ENCODE peak calls at places on chromosomes 6 and 20, in five cellular contexts. R, B, Q, Y and W are unnamed samples.

GRCh38 chr6:39296745-39297640 is 17.2 kb downstream of the KCNK17 start:
- DNase-seq in R (no peak), B (no peak), Q (no peak), Y (no peak), W (no peak)

GRCh38 chr6:113856571-113857564 is at the start of gene MARCKS:
- DNase-seq in R (peak), B (peak), Q (no peak), Y (peak), W (peak)

GRCh38 chr6:4402477-4402976 is 267.2 kb upstream of the ECI2 start:
- DNase-seq in R (peak), B (no peak), Q (no peak), Y (no peak), W (no peak)

GRCh38 chr6:69231983-69232382 is 564.8 kb downstream of the LMBRD1 start:
- DNase-seq in R (no peak), B (no peak), Q (no peak), Y (no peak), W (no peak)

GRCh38 chr6:14804444-14805210 is 441.2 kb upstream of the JARID2 start:
- DNase-seq in R (peak), B (no peak), Q (no peak), Y (no peak), W (no peak)

GRCh38 chr6:44105146-44105545 is 22.1 kb downstream of the MRPL14 start:
- DNase-seq in R (no peak), B (no peak), Q (no peak), Y (no peak), W (no peak)

GRCh38 chr20:17895641-17896246 is 72.8 kb downstream of the SNX5 start:
- DNase-seq in R (no peak), B (peak), Q (peak), Y (peak), W (no peak)

GRCh38 chr6:118509009-118509617 is 39.0 kb upstream of the PLN start:
- DNase-seq in R (peak), B (no peak), Q (no peak), Y (peak), W (peak)

DNA sequence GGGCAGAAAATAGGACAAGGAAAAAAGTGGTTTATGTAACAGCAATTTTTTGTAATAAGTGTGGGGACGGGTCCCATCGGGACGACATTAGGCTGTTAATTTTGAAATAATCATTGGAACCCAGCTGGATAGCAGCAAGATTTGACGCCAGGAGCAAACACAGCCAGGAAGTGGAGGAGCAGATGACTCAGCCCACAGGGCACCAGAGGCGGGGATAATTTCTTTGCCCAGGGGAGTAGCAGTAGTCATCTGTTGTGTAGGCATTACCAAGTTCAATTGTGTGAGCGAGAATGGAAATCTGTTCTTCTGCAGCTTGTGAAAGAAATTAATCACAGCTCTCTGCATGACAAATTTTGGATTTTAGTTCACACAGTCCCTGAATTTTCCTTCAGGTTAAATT is 22.6 kb upstream of the RIN2 start:
- DNase-seq in R (peak), B (no peak), Q (peak), Y (no peak), W (peak)
- TF ChIP-seq ZNF274 in R (no peak), B (no peak), Q (no peak), Y (no peak), W (no peak)

GRCh38 chr20:13875265-13875811 is 90.5 kb downstream of the NDUFAF5 start:
- DNase-seq in R (no peak), B (no peak), Q (no peak), Y (no peak), W (no peak)
- TF ChIP-seq YY1 in R (no peak), B (no peak), Q (no peak), Y (no peak), W (no peak)

GRCh38 chr20:40965671-40966070 is 63.0 kb upstream of the TOP1 start:
- DNase-seq in R (no peak), B (no peak), Q (no peak), Y (no peak), W (no peak)

GRCh38 chr20:40963505-40963845 is 65.1 kb upstream of the TOP1 start:
- DNase-seq in R (no peak), B (no peak), Q (no peak), Y (no peak), W (no peak)

GRCh38 chr20:40962733-40963504 is 65.7 kb upstream of the TOP1 start:
- DNase-seq in R (peak), B (peak), Q (no peak), Y (peak), W (peak)

GRCh38 chr20:40966516-40967185 is 62.0 kb upstream of the TOP1 start:
- DNase-seq in R (no peak), B (peak), Q (no peak), Y (no peak), W (no peak)

DNA sequence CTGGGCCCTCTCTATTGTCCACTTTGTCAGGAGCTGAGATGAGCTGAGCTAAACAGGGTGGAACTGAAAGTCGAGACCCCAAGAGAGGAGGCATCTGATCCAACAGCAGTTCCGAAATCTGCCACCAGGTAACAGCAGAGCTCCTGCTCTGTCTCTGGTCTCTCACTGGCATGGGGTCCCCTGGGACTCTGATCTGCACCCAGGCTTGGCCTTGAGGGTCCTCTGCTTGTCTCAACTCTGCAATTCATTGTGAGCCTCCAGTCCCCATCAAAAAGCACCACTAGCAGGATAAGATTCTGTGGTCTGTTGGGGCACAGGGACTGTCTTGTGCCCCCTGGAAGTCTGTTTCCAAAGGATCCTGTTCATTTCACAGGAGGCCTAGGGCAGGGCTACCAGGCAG is 62.5 kb upstream of the TOP1 start:
- DNase-seq in R (peak), B (peak), Q (no peak), Y (no peak), W (no peak)
- H2AFZ ChIP-seq in R (no peak), B (peak), Q (no peak), Y (no peak), W (no peak)

DNA sequence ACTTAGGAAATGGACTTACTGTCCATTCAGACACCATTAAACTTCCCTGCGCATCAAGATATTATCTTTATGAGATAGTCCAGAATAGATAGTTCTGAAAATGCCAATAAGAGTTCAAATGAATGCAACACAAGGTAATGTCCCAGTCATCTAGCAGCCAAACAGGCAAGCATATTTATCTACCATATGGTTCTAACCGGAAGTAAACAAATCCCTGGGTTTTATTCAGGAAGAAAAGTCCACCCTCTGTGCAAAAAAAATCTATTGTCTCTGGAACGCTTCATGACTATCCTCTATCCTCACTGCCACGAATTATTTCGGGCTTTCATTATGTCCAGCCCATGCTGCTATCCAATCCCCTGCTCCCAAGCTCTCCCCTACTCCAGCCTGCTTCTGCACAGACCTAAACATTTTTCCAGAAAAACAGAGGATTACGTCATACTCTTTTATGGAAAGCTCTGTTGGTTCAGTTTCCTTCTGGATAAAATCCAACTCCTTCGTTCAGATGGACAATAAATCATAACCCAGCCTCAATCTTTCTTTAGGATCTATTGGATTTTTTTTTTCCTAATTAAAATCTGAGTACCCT is 11.4 kb downstream of the PPIL6 start:
- DNase-seq in R (no peak), B (no peak), Q (no peak), Y (no peak), W (no peak)
- TF ChIP-seq ZNF274 in R (no peak), B (no peak), Q (no peak), Y (no peak), W (no peak)

GRCh38 chr20:53578492-53579222 is 15.0 kb downstream of the ZNF217 start:
- DNase-seq in R (peak), B (no peak), Q (peak), Y (peak), W (peak)
- TF ChIP-seq YY1 in R (no peak), B (no peak), Q (peak), Y (no peak), W (no peak)

GRCh38 chr6:111997863-111998191 is 56.1 kb upstream of the CCN6 start:
- DNase-seq in R (no peak), B (no peak), Q (no peak), Y (no peak), W (no peak)
- H2AFZ ChIP-seq in R (no peak), B (peak), Q (no peak), Y (no peak), W (no peak)